ENCODE peak calls at places on chromosomes 16 and 17, in nine cellular contexts. P is A549; V is sigmoid colon; R is occipital lobe; W is stimulated activated CD8-positive, alpha-beta memory T cell treated with anti-CD3 and anti-CD28 coated beads, Interleukin-4, amount 100 ng/mL, for 1 hour; H is LoVo; M is IMR-90; B is Right ventricle myocardium superior; F is posterior vena cava. A is an unnamed sample.

GRCh38 chr17:78490156-78490555 is 87.0 kb downstream of the DNAH17 start:
- DNase-seq in P (no peak), V (no peak), R (no peak), W (no peak), H (no peak), M (no peak), B (no peak), F (no peak), A (peak)

GRCh38 chr17:61784510-61784909 is 78.8 kb downstream of the BRIP1 start:
- DNase-seq in P (no peak), V (no peak), R (no peak), W (no peak), H (no peak), M (no peak), B (no peak), F (no peak), A (no peak)

GRCh38 chr16:49921791-49922456 is 66.0 kb upstream of the ZNF423 start:
- DNase-seq in P (peak), V (peak), R (no peak), W (no peak), H (peak), M (peak), B (peak), F (peak), A (peak)

GRCh38 chr16:2487903-2488531 is 13.1 kb downstream of the TBC1D24 start:
- DNase-seq in P (no peak), V (no peak), R (no peak), W (no peak), H (no peak), M (no peak), B (peak), F (no peak), A (no peak)

GRCh38 chr17:82219753-82220709 is 7.4 kb upstream of the CCDC57 start:
- DNase-seq in P (no peak), V (no peak), R (no peak), W (no peak), H (no peak), M (no peak), B (no peak), F (no peak), A (no peak)

GRCh38 chr16:47705268-47705667 is 244.1 kb downstream of the PHKB start:
- DNase-seq in P (no peak), V (no peak), R (no peak), W (no peak), H (no peak), M (peak), B (no peak), F (no peak), A (no peak)

GRCh38 chr16:49936791-49937190 is 80.9 kb upstream of the ZNF423 start:
- DNase-seq in P (no peak), V (no peak), R (no peak), W (no peak), H (no peak), M (no peak), B (no peak), F (peak), A (no peak)

GRCh38 chr16:11556945-11557720 is 29.6 kb downstream of the LITAF start:
- DNase-seq in P (no peak), V (no peak), R (no peak), W (no peak), H (no peak), M (no peak), B (no peak), F (no peak), A (no peak)

GRCh38 chr17:38544175-38544838 is 61.4 kb downstream of the SRCIN1 start:
- DNase-seq in P (no peak), V (no peak), R (no peak), W (no peak), H (no peak), M (no peak), B (peak), F (no peak), A (no peak)

GRCh38 chr17:34580685-34581445 is 1.5 kb downstream of the TMEM132E start:
- DNase-seq in P (no peak), V (no peak), R (no peak), W (no peak), H (no peak), M (no peak), B (no peak), F (peak), A (no peak)

A was measured in left lung.